ENCODE peak calls at places on chromosomes 13 and 19, in four cellular contexts. One of them, this sample, is unnamed.

GRCh38 chr13:42991892-42992584 is at the start of gene EPSTI1:
- DNase-seq in SK-N-SH: no peak
- DNase-seq in HCT116: no peak
- DNase-seq in K562: peak
- DNase-seq in this sample: no peak

GRCh38 chr19:47518139-47518538 is 3.3 kb upstream of the NAPA start:
- DNase-seq in SK-N-SH: no peak
- DNase-seq in HCT116: no peak
- DNase-seq in K562: no peak
- DNase-seq in this sample: no peak

GRCh38 chr19:51020988-51021651 is 1.6 kb upstream of the KLK10 start:
- DNase-seq in SK-N-SH: peak
- DNase-seq in HCT116: no peak
- DNase-seq in K562: peak
- DNase-seq in this sample: peak

GRCh38 chr19:47716270-47716937 is 3.2 kb downstream of the EHD2 start:
- DNase-seq in SK-N-SH: no peak
- DNase-seq in HCT116: no peak
- DNase-seq in K562: no peak
- DNase-seq in this sample: no peak

GRCh38 chr19:5067666-5068065 is 98.8 kb downstream of the KDM4B start:
- DNase-seq in SK-N-SH: no peak
- DNase-seq in HCT116: no peak
- DNase-seq in K562: no peak
- DNase-seq in this sample: no peak

GRCh38 chr13:28100149-28101121 is at the start of gene FLT3:
- DNase-seq in SK-N-SH: peak
- DNase-seq in HCT116: peak
- DNase-seq in K562: no peak
- DNase-seq in this sample: no peak

GRCh38 chr13:66809496-66809895 is 420.6 kb downstream of the PCDH9 start:
- DNase-seq in SK-N-SH: no peak
- DNase-seq in HCT116: no peak
- DNase-seq in K562: no peak
- DNase-seq in this sample: no peak

GRCh38 chr19:50328257-50329145 is 676 bp downstream of the KCNC3 start:
- DNase-seq in SK-N-SH: peak
- DNase-seq in HCT116: no peak
- DNase-seq in K562: peak
- DNase-seq in this sample: no peak

GRCh38 chr13:103862525-103862924 is 796.3 kb upstream of the SLC10A2 start:
- DNase-seq in SK-N-SH: no peak
- DNase-seq in HCT116: no peak
- DNase-seq in K562: no peak
- DNase-seq in this sample: no peak

GRCh38 chr13:42551611-42552010 is 22.3 kb upstream of the TNFSF11 start:
- DNase-seq in SK-N-SH: no peak
- DNase-seq in HCT116: no peak
- DNase-seq in K562: no peak
- DNase-seq in this sample: no peak

GRCh38 chr13:113756441-113757097 is 2.5 kb upstream of the TMEM255B start:
- DNase-seq in SK-N-SH: no peak
- DNase-seq in HCT116: no peak
- DNase-seq in K562: no peak
- DNase-seq in this sample: no peak

GRCh38 chr13:112213467-112214245 is 146.7 kb downstream of the SOX1 start:
- DNase-seq in SK-N-SH: no peak
- DNase-seq in HCT116: no peak
- DNase-seq in K562: no peak
- DNase-seq in this sample: peak

GRCh38 chr19:51387924-51388389 is at the start of gene LIM2:
- DNase-seq in SK-N-SH: no peak
- DNase-seq in HCT116: no peak
- DNase-seq in K562: no peak
- DNase-seq in this sample: peak

GRCh38 chr13:28743045-28743444 is 24.3 kb upstream of the SLC46A3 start:
- DNase-seq in SK-N-SH: no peak
- DNase-seq in HCT116: no peak
- DNase-seq in K562: no peak
- DNase-seq in this sample: no peak

GRCh38 chr13:101325423-101325822 is 90.9 kb downstream of the NALCN start:
- DNase-seq in SK-N-SH: no peak
- DNase-seq in HCT116: no peak
- DNase-seq in K562: no peak
- DNase-seq in this sample: no peak

GRCh38 chr13:52085416-52085815 is 43.5 kb downstream of the NEK5 start:
- DNase-seq in SK-N-SH: no peak
- DNase-seq in HCT116: no peak
- DNase-seq in K562: no peak
- DNase-seq in this sample: no peak

GRCh38 chr19:7492142-7493055 is 3.6 kb upstream of the PEX11G start:
- DNase-seq in SK-N-SH: no peak
- DNase-seq in HCT116: no peak
- DNase-seq in K562: no peak
- DNase-seq in this sample: no peak

GRCh38 chr13:98313938-98314292 is 136.8 kb upstream of the RNF113B start:
- DNase-seq in SK-N-SH: peak
- DNase-seq in HCT116: no peak
- DNase-seq in K562: no peak
- DNase-seq in this sample: no peak

GRCh38 chr13:26133851-26134250 is 82.0 kb upstream of the SHISA2 start:
- DNase-seq in SK-N-SH: no peak
- DNase-seq in HCT116: no peak
- DNase-seq in K562: no peak
- DNase-seq in this sample: no peak

GRCh38 chr13:71867101-71867814 is at the start of gene DACH1:
- DNase-seq in SK-N-SH: peak
- DNase-seq in HCT116: no peak
- DNase-seq in K562: no peak
- DNase-seq in this sample: peak

GRCh38 chr13:59801107-59801880 is 362.4 kb downstream of the DIAPH3 start:
- DNase-seq in SK-N-SH: no peak
- DNase-seq in HCT116: no peak
- DNase-seq in K562: no peak
- DNase-seq in this sample: no peak

GRCh38 chr13:45873491-45874360 is 22.2 kb upstream of the SIAH3 start:
- DNase-seq in SK-N-SH: no peak
- DNase-seq in HCT116: peak
- DNase-seq in K562: no peak
- DNase-seq in this sample: peak

GRCh38 chr19:35026418-35026817 is 3.9 kb upstream of the SCN1B start:
- DNase-seq in SK-N-SH: no peak
- DNase-seq in HCT116: no peak
- DNase-seq in K562: no peak
- DNase-seq in this sample: no peak

GRCh38 chr19:35029737-35030256 is 473 bp upstream of the SCN1B start:
- DNase-seq in SK-N-SH: peak
- DNase-seq in HCT116: no peak
- DNase-seq in K562: peak
- DNase-seq in this sample: no peak

GRCh38 chr19:35025969-35026368 is 4.3 kb upstream of the SCN1B start:
- DNase-seq in SK-N-SH: no peak
- DNase-seq in HCT116: no peak
- DNase-seq in K562: no peak
- DNase-seq in this sample: no peak

GRCh38 chr19:35027009-35027408 is 3.3 kb upstream of the SCN1B start:
- DNase-seq in SK-N-SH: no peak
- DNase-seq in HCT116: no peak
- DNase-seq in K562: no peak
- DNase-seq in this sample: no peak

GRCh38 chr19:35027851-35028599 is 2.2 kb upstream of the SCN1B start:
- DNase-seq in SK-N-SH: no peak
- DNase-seq in HCT116: no peak
- DNase-seq in K562: no peak
- DNase-seq in this sample: no peak
- TF ChIP-seq ELF1 in SK-N-SH: no peak
- TF ChIP-seq ELF1 in HCT116: no peak
- TF ChIP-seq ELF1 in K562: no peak
- TF ChIP-seq ELF1 in this sample: no peak

GRCh38 chr19:16571283-16571682 is 932 bp downstream of the SLC35E1 start:
- DNase-seq in SK-N-SH: no peak
- DNase-seq in HCT116: no peak
- DNase-seq in K562: no peak
- DNase-seq in this sample: peak
- TF ChIP-seq ELF1 in SK-N-SH: no peak
- TF ChIP-seq ELF1 in HCT116: no peak
- TF ChIP-seq ELF1 in K562: no peak
- TF ChIP-seq ELF1 in this sample: no peak

GRCh38 chr19:2797280-2797679 is 12.0 kb downstream of the THOP1 start:
- DNase-seq in SK-N-SH: no peak
- DNase-seq in HCT116: no peak
- DNase-seq in K562: no peak
- DNase-seq in this sample: no peak

GRCh38 chr19:2795827-2796658 is 10.7 kb downstream of the THOP1 start:
- DNase-seq in SK-N-SH: no peak
- DNase-seq in HCT116: no peak
- DNase-seq in K562: no peak
- DNase-seq in this sample: no peak

GRCh38 chr19:2798158-2798685 is 12.9 kb downstream of the THOP1 start:
- DNase-seq in SK-N-SH: no peak
- DNase-seq in HCT116: no peak
- DNase-seq in K562: no peak
- DNase-seq in this sample: no peak

GRCh38 chr19:2798733-2799132 is 13.4 kb downstream of the THOP1 start:
- DNase-seq in SK-N-SH: no peak
- DNase-seq in HCT116: no peak
- DNase-seq in K562: no peak
- DNase-seq in this sample: no peak

DNA sequence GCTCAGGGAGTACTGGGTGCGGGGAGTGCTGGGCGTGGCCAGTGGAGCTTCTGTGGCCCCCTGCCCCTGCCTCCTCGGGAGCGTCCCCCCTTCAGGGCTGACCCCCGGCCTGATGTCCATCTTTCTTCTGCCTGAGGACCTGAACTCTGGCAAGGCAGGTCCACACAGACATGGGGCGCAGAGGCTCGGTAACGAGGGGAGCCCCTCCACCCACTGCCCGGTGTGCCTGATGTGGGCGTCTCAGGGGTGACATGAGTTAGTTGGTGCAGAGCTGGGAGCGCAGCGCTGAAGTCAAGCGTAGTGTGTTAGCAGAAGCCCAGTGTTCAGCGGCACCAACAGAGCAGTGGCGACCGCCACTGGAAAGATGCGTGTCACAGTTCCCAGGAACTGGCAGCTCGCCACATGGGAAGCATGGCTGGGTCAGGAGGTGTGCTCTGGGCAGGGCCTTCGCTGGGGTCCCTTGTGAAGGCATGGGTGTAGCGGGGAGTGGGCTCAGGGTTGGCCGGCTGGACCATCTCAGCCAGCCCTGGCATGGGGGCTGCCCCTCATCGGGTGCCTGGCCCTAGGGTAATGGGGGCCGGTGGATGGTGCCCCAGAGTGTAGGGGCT is 11.5 kb downstream of the THOP1 start:
- DNase-seq in SK-N-SH: no peak
- DNase-seq in HCT116: no peak
- DNase-seq in K562: no peak
- DNase-seq in this sample: no peak
- TF ChIP-seq ELF1 in SK-N-SH: no peak
- TF ChIP-seq ELF1 in HCT116: no peak
- TF ChIP-seq ELF1 in K562: no peak
- TF ChIP-seq ELF1 in this sample: no peak

GRCh38 chr19:10292206-10292788 is 2.5 kb downstream of the ICAM5 start:
- DNase-seq in SK-N-SH: peak
- DNase-seq in HCT116: peak
- DNase-seq in K562: peak
- DNase-seq in this sample: peak
- TF ChIP-seq ELF1 in SK-N-SH: no peak
- TF ChIP-seq ELF1 in HCT116: no peak
- TF ChIP-seq ELF1 in K562: no peak
- TF ChIP-seq ELF1 in this sample: peak

GRCh38 chr19:55176116-55176515 is 4.0 kb downstream of the SYT5 start:
- DNase-seq in SK-N-SH: no peak
- DNase-seq in HCT116: no peak
- DNase-seq in K562: peak
- DNase-seq in this sample: no peak
- TF ChIP-seq ELF1 in SK-N-SH: no peak
- TF ChIP-seq ELF1 in HCT116: no peak
- TF ChIP-seq ELF1 in K562: peak
- TF ChIP-seq ELF1 in this sample: no peak

DNA sequence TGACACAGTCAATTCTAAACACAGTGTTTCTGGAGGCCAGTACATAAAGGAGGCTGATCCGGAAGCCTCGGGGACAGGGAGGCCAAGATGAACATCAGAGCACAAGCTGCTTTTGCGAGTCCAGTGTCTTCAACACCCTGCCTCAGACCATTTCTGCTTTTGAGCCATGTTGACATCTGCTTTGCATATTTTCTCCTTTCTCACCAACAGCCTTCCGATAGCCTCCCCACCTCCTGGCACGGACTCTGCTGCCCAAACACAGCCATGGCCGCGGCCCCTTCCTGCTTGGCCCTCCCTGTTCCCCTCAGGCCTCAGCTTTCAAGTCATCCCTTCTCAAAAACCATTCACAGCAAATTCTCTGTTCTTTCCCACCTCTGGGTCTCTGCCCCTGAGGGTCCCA is 3.6 kb downstream of the LRRC25 start:
- DNase-seq in SK-N-SH: no peak
- DNase-seq in HCT116: no peak
- DNase-seq in K562: no peak
- DNase-seq in this sample: no peak
- TF ChIP-seq ELF1 in SK-N-SH: no peak
- TF ChIP-seq ELF1 in HCT116: no peak
- TF ChIP-seq ELF1 in K562: no peak
- TF ChIP-seq ELF1 in this sample: no peak

GRCh38 chr13:102830646-102831045 is 15.2 kb upstream of the ERCC5 start:
- DNase-seq in SK-N-SH: no peak
- DNase-seq in HCT116: no peak
- DNase-seq in K562: no peak
- DNase-seq in this sample: peak

GRCh38 chr13:102825921-102826706 is 19.7 kb upstream of the ERCC5 start:
- DNase-seq in SK-N-SH: no peak
- DNase-seq in HCT116: no peak
- DNase-seq in K562: no peak
- DNase-seq in this sample: no peak

DNA sequence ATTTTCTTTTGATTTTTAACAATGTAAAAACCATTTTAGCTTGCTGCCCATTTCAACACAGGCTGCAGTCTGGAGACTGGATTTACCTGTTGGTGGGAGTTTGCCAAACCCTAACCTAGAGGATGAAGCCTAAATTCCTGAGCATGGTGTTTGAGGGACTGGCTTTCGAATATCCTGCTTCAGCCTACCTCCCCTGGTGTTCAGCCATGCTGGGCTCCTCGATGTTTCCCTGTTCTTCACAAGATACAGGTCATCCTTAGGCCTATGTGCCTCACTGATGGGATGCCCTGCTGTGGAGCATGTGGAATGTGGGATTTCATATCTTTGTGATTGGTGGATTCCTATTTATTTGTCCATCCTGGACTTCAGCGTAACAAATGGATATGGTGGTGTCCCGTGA is 20.4 kb upstream of the ERCC5 start:
- DNase-seq in SK-N-SH: no peak
- DNase-seq in HCT116: no peak
- DNase-seq in K562: no peak
- DNase-seq in this sample: no peak
- TF ChIP-seq ELF1 in SK-N-SH: no peak
- TF ChIP-seq ELF1 in HCT116: no peak
- TF ChIP-seq ELF1 in K562: no peak
- TF ChIP-seq ELF1 in this sample: no peak

GRCh38 chr13:110499621-110500281 is 61.8 kb downstream of the RAB20 start:
- DNase-seq in SK-N-SH: no peak
- DNase-seq in HCT116: no peak
- DNase-seq in K562: no peak
- DNase-seq in this sample: no peak
- TF ChIP-seq ELF1 in SK-N-SH: no peak
- TF ChIP-seq ELF1 in HCT116: no peak
- TF ChIP-seq ELF1 in K562: no peak
- TF ChIP-seq ELF1 in this sample: no peak